ENCODE peak calls at places on chromosomes 3 and 15, in nine cellular contexts. J is tibial artery; F is T-helper 2 cell treated with Interferon-gamma antibody and Interleukin-4, amounts not matched to agents 5 μg/mL and 100 μg/mL, for 36 hours; C is activated CD4-positive, alpha-beta T cell treated with anti-CD3 and anti-CD28 coated beads, Interleukin-2, amount 10 ng/mL, durations not matched to agents 7 days and 5 days; G is heart left ventricle; S is NCI-H524 treated with DMSO at 0.1 percent for 48 hours; Y is osteocyte; N is GM04503; Q is amniotic stem cell. L is an unnamed sample.

GRCh38 chr3:137845161-137845560 is 81.0 kb downstream of the SOX14 start:
- DNase-seq in G (no peak), C (no peak), N (no peak), Y (no peak), S (no peak), J (no peak), F (no peak), Q (no peak), L (no peak)

GRCh38 chr3:66075281-66075680 is 36.6 kb upstream of the MAGI1 start:
- DNase-seq in J (no peak), G (no peak), S (no peak), C (no peak), N (peak; percentile 48), Y (no peak), F (no peak), Q (no peak), L (no peak)

GRCh38 chr3:71693641-71694040 is 31.6 kb downstream of the EIF4E3 start:
- DNase-seq in C (no peak), Y (no peak), G (no peak), F (no peak), N (no peak), J (no peak), S (no peak), Q (no peak), L (no peak)

GRCh38 chr15:37125143-37125542 is 24.8 kb upstream of the MEIS2 start:
- DNase-seq in S (no peak), G (no peak), F (no peak), C (no peak), J (no peak), Y (no peak), N (no peak), Q (no peak), L (no peak)

GRCh38 chr3:30586806-30587486 is 19.5 kb upstream of the TGFBR2 start:
- DNase-seq in F (no peak), Q (no peak), Y (no peak), G (no peak), J (no peak), S (no peak), N (no peak), C (no peak), L (no peak)

GRCh38 chr3:35782355-35782754 is 143.0 kb downstream of the ARPP21 start:
- DNase-seq in Y (no peak), F (no peak), S (no peak), Q (no peak), C (no peak), N (no peak), G (no peak), J (no peak), L (no peak)

GRCh38 chr3:67790043-67790442 is 135.6 kb upstream of the SUCLG2 start:
- DNase-seq in Y (no peak), G (no peak), N (peak; percentile 6), Q (peak; percentile 1), F (peak; percentile 22), J (no peak), S (no peak), C (peak; percentile 63), L (peak; percentile 28)

GRCh38 chr15:33629647-33630046 is 318.9 kb downstream of the RYR3 start:
- DNase-seq in F (no peak), S (no peak), N (no peak), C (no peak), G (no peak), Y (no peak), J (no peak), Q (no peak), L (no peak)

GRCh38 chr3:122313261-122313660 is 11.8 kb upstream of the CSTA start:
- DNase-seq in N (no peak), S (no peak), Y (no peak), G (no peak), Q (no peak), F (no peak), J (no peak), C (no peak), L (no peak)

GRCh38 chr3:46972396-46972795 is 4.1 kb downstream of the CCDC12 start:
- DNase-seq in C (no peak), Q (no peak), N (no peak), S (no peak), G (no peak), Y (no peak), J (no peak), F (no peak), L (no peak)

GRCh38 chr3:188123170-188123920 is 30.6 kb upstream of the LPP start:
- DNase-seq in S (no peak), G (no peak), J (no peak), Y (no peak), Q (no peak), C (no peak), F (no peak), N (no peak), L (no peak)

GRCh38 chr3:194381460-194381875 is 11.9 kb upstream of the LRRC15 start:
- DNase-seq in J (peak; percentile 45), G (no peak), Q (no peak), N (no peak), Y (no peak), F (no peak), S (no peak), C (no peak), L (no peak)

GRCh38 chr3:101310580-101311375 is 9.6 kb downstream of the IMPG2 start:
- DNase-seq in J (no peak), G (no peak), F (no peak), C (no peak), Q (no peak), N (peak; percentile 67), S (no peak), Y (no peak), L (no peak)

GRCh38 chr15:60047701-60048100 is 43.6 kb downstream of the FOXB1 start:
- DNase-seq in S (no peak), N (no peak), C (no peak), G (no peak), F (no peak), Y (no peak), Q (no peak), J (no peak), L (no peak)

GRCh38 chr3:140809326-140809725 is 131.5 kb downstream of the TRIM42 start:
- DNase-seq in F (no peak), Y (no peak), C (no peak), G (no peak), Q (no peak), J (no peak), N (no peak), S (no peak), L (no peak)

GRCh38 chr15:84891339-84891738 is 6.9 kb downstream of the SLC28A1 start:
- DNase-seq in F (no peak), S (no peak), J (no peak), N (no peak), Q (no peak), C (no peak), G (no peak), Y (no peak), L (no peak)

GRCh38 chr15:56176996-56177395 is 66.7 kb downstream of the RFX7 start:
- DNase-seq in F (no peak), Q (no peak), C (no peak), G (no peak), N (no peak), S (no peak), J (no peak), Y (no peak), L (no peak)

GRCh38 chr3:11436775-11437174 is 164.6 kb downstream of the ATG7 start:
- DNase-seq in J (no peak), Y (no peak), Q (no peak), F (no peak), N (no peak), G (no peak), S (no peak), C (no peak), L (no peak)

GRCh38 chr3:55636300-55637195 is 149.4 kb upstream of the WNT5A start:
- DNase-seq in C (no peak), Q (no peak), J (no peak), Y (no peak), F (no peak), S (no peak), N (no peak), G (no peak), L (no peak)

GRCh38 chr3:130258532-130258952 is 86.9 kb upstream of the COL6A5 start:
- DNase-seq in N (peak; percentile 11), F (no peak), C (no peak), J (no peak), Q (no peak), Y (no peak), S (no peak), G (no peak), L (peak; percentile 36)

GRCh38 chr3:63513801-63514200 is 138.7 kb upstream of the SNTN start:
- DNase-seq in Y (no peak), C (no peak), J (no peak), Q (no peak), S (no peak), N (no peak), F (no peak), G (no peak), L (no peak)

GRCh38 chr3:6447166-6447801 is 413.6 kb upstream of the GRM7 start:
- DNase-seq in C (no peak), J (no peak), Y (no peak), N (no peak), F (no peak), Q (no peak), S (no peak), G (no peak), L (no peak)